ENCODE peak calls at places on chromosomes 11 and 22, in eight cellular contexts. W, N, U, F, Z, J, C and S are unnamed samples.

GRCh38 chr11:73297231-73297590 is 10.9 kb upstream of the ARHGEF17 start:
- DNase-seq in W (no peak), N (no peak), U (no peak), F (no peak), Z (no peak), J (no peak), C (peak), S (no peak)

GRCh38 chr11:123357353-123357989 is 72.6 kb upstream of the GRAMD1B start:
- DNase-seq in W (no peak), N (no peak), U (no peak), F (no peak), Z (no peak), J (no peak), C (no peak), S (no peak)

GRCh38 chr22:23180893-23181762 is 819 bp downstream of the BCR start:
- DNase-seq in W (no peak), N (no peak), U (no peak), F (no peak), Z (no peak), J (peak), C (no peak), S (peak)

GRCh38 chr22:27345681-27346080 is 455.9 kb downstream of the MN1 start:
- DNase-seq in W (no peak), N (no peak), U (no peak), F (no peak), Z (no peak), J (no peak), C (no peak), S (no peak)

GRCh38 chr11:61059260-61059752 is 43.0 kb upstream of the CD5 start:
- DNase-seq in W (no peak), N (no peak), U (no peak), F (no peak), Z (no peak), J (no peak), C (no peak), S (no peak)

GRCh38 chr11:127070808-127071207 is 70.2 kb upstream of the KIRREL3 start:
- DNase-seq in W (no peak), N (no peak), U (no peak), F (no peak), Z (no peak), J (no peak), C (no peak), S (no peak)

GRCh38 chr11:43376594-43376993 is 17.9 kb downstream of the TTC17 start:
- DNase-seq in W (no peak), N (no peak), U (no peak), F (no peak), Z (peak), J (no peak), C (no peak), S (no peak)

GRCh38 chr11:11867720-11868119 is 25.9 kb downstream of the USP47 start:
- DNase-seq in W (no peak), N (no peak), U (no peak), F (no peak), Z (no peak), J (no peak), C (no peak), S (no peak)

GRCh38 chr11:64716471-64717267 is 6.3 kb downstream of the NRXN2 start:
- DNase-seq in W (no peak), N (no peak), U (no peak), F (no peak), Z (no peak), J (no peak), C (no peak), S (no peak)

GRCh38 chr11:68780829-68781228 is 29.5 kb upstream of the TESMIN start:
- DNase-seq in W (no peak), N (no peak), U (no peak), F (no peak), Z (peak), J (no peak), C (peak), S (peak)

GRCh38 chr11:33552756-33553155 is 147.9 kb downstream of the C11orf91 start:
- DNase-seq in W (no peak), N (no peak), U (no peak), F (no peak), Z (no peak), J (no peak), C (no peak), S (no peak)

GRCh38 chr11:65502274-65502851 is 3.5 kb downstream of the MALAT1 start:
- DNase-seq in W (no peak), N (no peak), U (no peak), F (no peak), Z (no peak), J (no peak), C (peak), S (no peak)

DNA sequence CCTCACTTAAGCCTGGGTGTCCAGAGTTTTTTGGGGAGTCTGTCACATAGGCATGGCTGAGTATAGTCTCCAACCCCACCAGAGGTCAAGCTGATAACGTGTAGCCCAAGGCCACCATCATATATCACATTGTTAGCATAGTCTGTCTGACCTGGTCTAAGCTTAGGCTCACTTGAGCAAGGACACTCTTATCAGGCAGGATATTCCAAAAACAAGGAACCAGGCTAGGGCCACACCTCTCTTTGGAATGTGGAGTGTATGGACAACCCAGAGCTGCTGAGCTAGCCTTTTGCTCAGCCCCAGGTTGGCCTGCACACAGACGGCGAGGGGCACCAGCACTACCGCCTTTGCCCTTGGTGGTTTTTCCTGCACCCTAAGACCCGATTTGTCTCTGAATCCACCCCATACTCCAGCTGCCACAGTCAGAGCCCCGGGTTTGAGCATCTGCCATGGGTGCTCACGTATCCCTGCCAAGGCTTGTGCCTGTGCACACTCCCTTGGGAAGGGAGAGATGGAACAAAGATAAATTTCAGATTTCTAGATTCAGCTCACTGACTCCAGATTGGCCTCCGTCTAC is 7.2 kb downstream of the SNAP29 start:
- DNase-seq in W (no peak), N (no peak), U (no peak), F (no peak), Z (no peak), J (no peak), C (no peak), S (no peak)
- H3K27ac ChIP-seq in W (no peak), N (no peak), U (no peak), F (peak), Z (peak), J (no peak), C (peak), S (peak)

GRCh38 chr22:31952459-31952858 is 8.1 kb downstream of the YWHAH start:
- DNase-seq in W (no peak), N (no peak), U (peak), F (no peak), Z (no peak), J (no peak), C (no peak), S (no peak)

GRCh38 chr22:31950226-31950625 is 5.9 kb downstream of the YWHAH start:
- DNase-seq in W (no peak), N (no peak), U (no peak), F (no peak), Z (no peak), J (no peak), C (no peak), S (no peak)

GRCh38 chr22:31951201-31952093 is 7.1 kb downstream of the YWHAH start:
- DNase-seq in W (no peak), N (no peak), U (no peak), F (no peak), Z (no peak), J (no peak), C (no peak), S (no peak)

GRCh38 chr22:31953251-31953650 is 8.9 kb downstream of the YWHAH start:
- DNase-seq in W (no peak), N (no peak), U (no peak), F (no peak), Z (no peak), J (no peak), C (no peak), S (no peak)

GRCh38 chr22:31952094-31952401 is 7.7 kb downstream of the YWHAH start:
- DNase-seq in W (no peak), N (no peak), U (no peak), F (no peak), Z (no peak), J (no peak), C (no peak), S (no peak)
- TF ChIP-seq CTCF in W (no peak), N (no peak), U (no peak), F (no peak), Z (peak), J (no peak), C (no peak), S (no peak)

DNA sequence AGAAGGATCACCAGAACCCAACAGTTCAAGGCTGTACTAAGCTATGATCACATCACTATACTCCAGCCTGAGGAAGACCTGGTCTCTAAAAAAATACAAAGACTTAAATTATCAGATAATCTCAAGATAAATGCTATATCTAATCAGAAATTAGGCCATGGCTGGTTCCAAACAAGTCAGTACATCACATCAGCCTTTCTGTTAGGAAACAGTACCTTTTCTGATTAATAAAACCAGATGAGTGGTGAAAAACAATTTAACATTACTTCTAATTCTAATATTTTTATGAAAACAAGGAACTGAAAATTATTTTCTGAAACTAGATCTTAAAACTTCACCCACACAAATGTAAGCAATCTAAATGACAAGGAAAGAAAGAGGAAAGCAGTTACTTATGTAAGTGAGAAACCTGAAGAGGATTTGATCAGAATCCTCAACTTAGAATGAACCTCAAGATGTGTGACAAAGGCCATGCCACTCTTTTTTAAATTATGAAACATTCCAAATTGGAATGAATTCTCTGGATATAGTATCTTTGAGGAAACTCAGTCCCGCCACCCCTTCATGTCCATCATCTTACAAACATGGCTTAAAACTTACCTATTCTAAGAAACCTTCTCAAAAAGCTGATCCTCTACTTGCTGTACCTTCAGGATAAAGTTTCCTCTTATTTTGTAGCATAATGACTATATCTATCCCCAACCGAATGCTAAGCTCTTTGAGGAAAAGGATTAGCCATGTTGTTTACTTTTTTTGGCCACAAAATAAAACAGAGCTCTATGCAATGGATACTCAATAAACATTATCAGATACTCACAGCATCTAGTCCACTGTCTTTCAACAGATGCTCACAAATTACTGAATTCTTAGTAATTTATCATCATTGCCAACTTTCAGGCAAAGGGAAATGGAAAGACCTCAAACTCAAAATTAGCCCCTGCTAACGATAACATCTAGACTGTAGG is 132.0 kb downstream of the MRTFA start:
- DNase-seq in W (no peak), N (no peak), U (no peak), F (no peak), Z (no peak), J (no peak), C (no peak), S (no peak)
- H3K27ac ChIP-seq in W (no peak), N (no peak), U (peak), F (peak), Z (no peak), J (no peak), C (no peak), S (no peak)

GRCh38 chr11:133403900-133404299 is 128.4 kb downstream of the OPCML start:
- DNase-seq in W (no peak), N (no peak), U (no peak), F (no peak), Z (no peak), J (no peak), C (no peak), S (no peak)
- TF ChIP-seq CTCF in W (no peak), N (no peak), U (no peak), F (no peak), Z (peak), J (no peak), C (peak), S (peak)